ENCODE peak calls at places on chromosomes 3 and 15, in seven cellular contexts. One of them, this sample, is unnamed.

GRCh38 chr3:65811917-65812316 is 226.8 kb downstream of the MAGI1 start:
- DNase-seq in NCI-H69: no peak
- DNase-seq in neural crest cell: no peak
- DNase-seq in activated T-helper 1 cell treated with anti-CD3 and anti-CD28 coated beads, Interleukin-12 subunit alpha, Interleukin-12 subunit beta, Interleukin-2, Interleukin-4 antibody, amounts not matched to agents 30 ng/mL and 10 ng/mL and 1 ng/mL, durations not matched to agents 14 hours and 24 hours and 36 hours: no peak
- DNase-seq in activated T-cell treated with anti-CD3 and anti-CD28 coated beads, Interleukin-2, amount 50 U/mL, for 24 hours: no peak
- DNase-seq in T-helper 9 cell: no peak
- DNase-seq in natural killer cell treated with Interleukin-12 subunit alpha and Interleukin-12 subunit beta and Interleukin-15 and Interleukin-18, amount 100 ng/mL, for 72 hours: no peak
- DNase-seq in this sample: no peak

GRCh38 chr3:60588806-60589205 is 662.4 kb downstream of the FHIT start:
- DNase-seq in NCI-H69: no peak
- DNase-seq in neural crest cell: no peak
- DNase-seq in activated T-helper 1 cell treated with anti-CD3 and anti-CD28 coated beads, Interleukin-12 subunit alpha, Interleukin-12 subunit beta, Interleukin-2, Interleukin-4 antibody, amounts not matched to agents 30 ng/mL and 10 ng/mL and 1 ng/mL, durations not matched to agents 14 hours and 24 hours and 36 hours: no peak
- DNase-seq in activated T-cell treated with anti-CD3 and anti-CD28 coated beads, Interleukin-2, amount 50 U/mL, for 24 hours: no peak
- DNase-seq in T-helper 9 cell: no peak
- DNase-seq in natural killer cell treated with Interleukin-12 subunit alpha and Interleukin-12 subunit beta and Interleukin-15 and Interleukin-18, amount 100 ng/mL, for 72 hours: no peak
- DNase-seq in this sample: no peak

GRCh38 chr15:31328425-31328998 is 1.9 kb downstream of the KLF13 start:
- DNase-seq in NCI-H69: peak; percentile 73
- DNase-seq in neural crest cell: no peak
- DNase-seq in activated T-helper 1 cell treated with anti-CD3 and anti-CD28 coated beads, Interleukin-12 subunit alpha, Interleukin-12 subunit beta, Interleukin-2, Interleukin-4 antibody, amounts not matched to agents 30 ng/mL and 10 ng/mL and 1 ng/mL, durations not matched to agents 14 hours and 24 hours and 36 hours: peak; percentile 62
- DNase-seq in activated T-cell treated with anti-CD3 and anti-CD28 coated beads, Interleukin-2, amount 50 U/mL, for 24 hours: peak; percentile 87
- DNase-seq in T-helper 9 cell: peak; percentile 60
- DNase-seq in natural killer cell treated with Interleukin-12 subunit alpha and Interleukin-12 subunit beta and Interleukin-15 and Interleukin-18, amount 100 ng/mL, for 72 hours: peak; percentile 85
- DNase-seq in this sample: no peak

GRCh38 chr3:197493049-197493448 is 62.7 kb downstream of the BDH1 start:
- DNase-seq in NCI-H69: no peak
- DNase-seq in neural crest cell: no peak
- DNase-seq in activated T-helper 1 cell treated with anti-CD3 and anti-CD28 coated beads, Interleukin-12 subunit alpha, Interleukin-12 subunit beta, Interleukin-2, Interleukin-4 antibody, amounts not matched to agents 30 ng/mL and 10 ng/mL and 1 ng/mL, durations not matched to agents 14 hours and 24 hours and 36 hours: no peak
- DNase-seq in activated T-cell treated with anti-CD3 and anti-CD28 coated beads, Interleukin-2, amount 50 U/mL, for 24 hours: no peak
- DNase-seq in T-helper 9 cell: no peak
- DNase-seq in natural killer cell treated with Interleukin-12 subunit alpha and Interleukin-12 subunit beta and Interleukin-15 and Interleukin-18, amount 100 ng/mL, for 72 hours: no peak
- DNase-seq in this sample: no peak

GRCh38 chr3:197392961-197393360 is 94.5 kb upstream of the DLG1 start:
- DNase-seq in NCI-H69: no peak
- DNase-seq in neural crest cell: no peak
- DNase-seq in activated T-helper 1 cell treated with anti-CD3 and anti-CD28 coated beads, Interleukin-12 subunit alpha, Interleukin-12 subunit beta, Interleukin-2, Interleukin-4 antibody, amounts not matched to agents 30 ng/mL and 10 ng/mL and 1 ng/mL, durations not matched to agents 14 hours and 24 hours and 36 hours: no peak
- DNase-seq in activated T-cell treated with anti-CD3 and anti-CD28 coated beads, Interleukin-2, amount 50 U/mL, for 24 hours: no peak
- DNase-seq in T-helper 9 cell: no peak
- DNase-seq in natural killer cell treated with Interleukin-12 subunit alpha and Interleukin-12 subunit beta and Interleukin-15 and Interleukin-18, amount 100 ng/mL, for 72 hours: no peak
- DNase-seq in this sample: no peak

GRCh38 chr3:150147776-150148175 is 177.1 kb upstream of the PFN2 start:
- DNase-seq in NCI-H69: peak; percentile 41
- DNase-seq in neural crest cell: no peak
- DNase-seq in activated T-helper 1 cell treated with anti-CD3 and anti-CD28 coated beads, Interleukin-12 subunit alpha, Interleukin-12 subunit beta, Interleukin-2, Interleukin-4 antibody, amounts not matched to agents 30 ng/mL and 10 ng/mL and 1 ng/mL, durations not matched to agents 14 hours and 24 hours and 36 hours: no peak
- DNase-seq in activated T-cell treated with anti-CD3 and anti-CD28 coated beads, Interleukin-2, amount 50 U/mL, for 24 hours: no peak
- DNase-seq in T-helper 9 cell: no peak
- DNase-seq in natural killer cell treated with Interleukin-12 subunit alpha and Interleukin-12 subunit beta and Interleukin-15 and Interleukin-18, amount 100 ng/mL, for 72 hours: no peak
- DNase-seq in this sample: no peak

GRCh38 chr3:171825222-171825828 is 15.0 kb upstream of the PLD1 start:
- DNase-seq in NCI-H69: no peak
- DNase-seq in neural crest cell: no peak
- DNase-seq in activated T-helper 1 cell treated with anti-CD3 and anti-CD28 coated beads, Interleukin-12 subunit alpha, Interleukin-12 subunit beta, Interleukin-2, Interleukin-4 antibody, amounts not matched to agents 30 ng/mL and 10 ng/mL and 1 ng/mL, durations not matched to agents 14 hours and 24 hours and 36 hours: no peak
- DNase-seq in activated T-cell treated with anti-CD3 and anti-CD28 coated beads, Interleukin-2, amount 50 U/mL, for 24 hours: no peak
- DNase-seq in T-helper 9 cell: no peak
- DNase-seq in natural killer cell treated with Interleukin-12 subunit alpha and Interleukin-12 subunit beta and Interleukin-15 and Interleukin-18, amount 100 ng/mL, for 72 hours: no peak
- DNase-seq in this sample: no peak

GRCh38 chr3:193869221-193870201 is 266.4 kb upstream of the HES1 start:
- DNase-seq in NCI-H69: no peak
- DNase-seq in neural crest cell: peak; percentile 68
- DNase-seq in activated T-helper 1 cell treated with anti-CD3 and anti-CD28 coated beads, Interleukin-12 subunit alpha, Interleukin-12 subunit beta, Interleukin-2, Interleukin-4 antibody, amounts not matched to agents 30 ng/mL and 10 ng/mL and 1 ng/mL, durations not matched to agents 14 hours and 24 hours and 36 hours: no peak
- DNase-seq in activated T-cell treated with anti-CD3 and anti-CD28 coated beads, Interleukin-2, amount 50 U/mL, for 24 hours: no peak
- DNase-seq in T-helper 9 cell: no peak
- DNase-seq in natural killer cell treated with Interleukin-12 subunit alpha and Interleukin-12 subunit beta and Interleukin-15 and Interleukin-18, amount 100 ng/mL, for 72 hours: no peak
- DNase-seq in this sample: no peak

GRCh38 chr3:172973799-172974198 is 167.2 kb downstream of the SPATA16 start:
- DNase-seq in NCI-H69: peak; percentile 8
- DNase-seq in neural crest cell: no peak
- DNase-seq in activated T-helper 1 cell treated with anti-CD3 and anti-CD28 coated beads, Interleukin-12 subunit alpha, Interleukin-12 subunit beta, Interleukin-2, Interleukin-4 antibody, amounts not matched to agents 30 ng/mL and 10 ng/mL and 1 ng/mL, durations not matched to agents 14 hours and 24 hours and 36 hours: no peak
- DNase-seq in activated T-cell treated with anti-CD3 and anti-CD28 coated beads, Interleukin-2, amount 50 U/mL, for 24 hours: no peak
- DNase-seq in T-helper 9 cell: no peak
- DNase-seq in natural killer cell treated with Interleukin-12 subunit alpha and Interleukin-12 subunit beta and Interleukin-15 and Interleukin-18, amount 100 ng/mL, for 72 hours: no peak
- DNase-seq in this sample: no peak

GRCh38 chr15:94701281-94701985 is 470.1 kb downstream of the MCTP2 start:
- DNase-seq in NCI-H69: no peak
- DNase-seq in neural crest cell: no peak
- DNase-seq in activated T-helper 1 cell treated with anti-CD3 and anti-CD28 coated beads, Interleukin-12 subunit alpha, Interleukin-12 subunit beta, Interleukin-2, Interleukin-4 antibody, amounts not matched to agents 30 ng/mL and 10 ng/mL and 1 ng/mL, durations not matched to agents 14 hours and 24 hours and 36 hours: no peak
- DNase-seq in activated T-cell treated with anti-CD3 and anti-CD28 coated beads, Interleukin-2, amount 50 U/mL, for 24 hours: no peak
- DNase-seq in T-helper 9 cell: no peak
- DNase-seq in natural killer cell treated with Interleukin-12 subunit alpha and Interleukin-12 subunit beta and Interleukin-15 and Interleukin-18, amount 100 ng/mL, for 72 hours: no peak
- DNase-seq in this sample: no peak

GRCh38 chr15:68642491-68642845 is 63.7 kb downstream of the CORO2B start:
- DNase-seq in NCI-H69: peak; percentile 8
- DNase-seq in neural crest cell: no peak
- DNase-seq in activated T-helper 1 cell treated with anti-CD3 and anti-CD28 coated beads, Interleukin-12 subunit alpha, Interleukin-12 subunit beta, Interleukin-2, Interleukin-4 antibody, amounts not matched to agents 30 ng/mL and 10 ng/mL and 1 ng/mL, durations not matched to agents 14 hours and 24 hours and 36 hours: no peak
- DNase-seq in activated T-cell treated with anti-CD3 and anti-CD28 coated beads, Interleukin-2, amount 50 U/mL, for 24 hours: no peak
- DNase-seq in T-helper 9 cell: no peak
- DNase-seq in natural killer cell treated with Interleukin-12 subunit alpha and Interleukin-12 subunit beta and Interleukin-15 and Interleukin-18, amount 100 ng/mL, for 72 hours: no peak
- DNase-seq in this sample: no peak

GRCh38 chr15:84685304-84685703 is 27.3 kb upstream of the NMB start:
- DNase-seq in NCI-H69: peak; percentile 37
- DNase-seq in neural crest cell: no peak
- DNase-seq in activated T-helper 1 cell treated with anti-CD3 and anti-CD28 coated beads, Interleukin-12 subunit alpha, Interleukin-12 subunit beta, Interleukin-2, Interleukin-4 antibody, amounts not matched to agents 30 ng/mL and 10 ng/mL and 1 ng/mL, durations not matched to agents 14 hours and 24 hours and 36 hours: no peak
- DNase-seq in activated T-cell treated with anti-CD3 and anti-CD28 coated beads, Interleukin-2, amount 50 U/mL, for 24 hours: no peak
- DNase-seq in T-helper 9 cell: no peak
- DNase-seq in natural killer cell treated with Interleukin-12 subunit alpha and Interleukin-12 subunit beta and Interleukin-15 and Interleukin-18, amount 100 ng/mL, for 72 hours: no peak
- DNase-seq in this sample: peak; percentile 39

GRCh38 chr3:111691293-111691909 is 96.3 kb upstream of the ZBED2 start:
- DNase-seq in NCI-H69: peak; percentile 65
- DNase-seq in neural crest cell: no peak
- DNase-seq in activated T-helper 1 cell treated with anti-CD3 and anti-CD28 coated beads, Interleukin-12 subunit alpha, Interleukin-12 subunit beta, Interleukin-2, Interleukin-4 antibody, amounts not matched to agents 30 ng/mL and 10 ng/mL and 1 ng/mL, durations not matched to agents 14 hours and 24 hours and 36 hours: no peak
- DNase-seq in activated T-cell treated with anti-CD3 and anti-CD28 coated beads, Interleukin-2, amount 50 U/mL, for 24 hours: no peak
- DNase-seq in T-helper 9 cell: no peak
- DNase-seq in natural killer cell treated with Interleukin-12 subunit alpha and Interleukin-12 subunit beta and Interleukin-15 and Interleukin-18, amount 100 ng/mL, for 72 hours: no peak
- DNase-seq in this sample: peak; percentile 61

GRCh38 chr15:77024273-77025065 is 29.5 kb downstream of the PSTPIP1 start:
- DNase-seq in NCI-H69: peak; percentile 64
- DNase-seq in neural crest cell: peak; percentile 85
- DNase-seq in activated T-helper 1 cell treated with anti-CD3 and anti-CD28 coated beads, Interleukin-12 subunit alpha, Interleukin-12 subunit beta, Interleukin-2, Interleukin-4 antibody, amounts not matched to agents 30 ng/mL and 10 ng/mL and 1 ng/mL, durations not matched to agents 14 hours and 24 hours and 36 hours: peak; percentile 49
- DNase-seq in activated T-cell treated with anti-CD3 and anti-CD28 coated beads, Interleukin-2, amount 50 U/mL, for 24 hours: peak; percentile 84
- DNase-seq in T-helper 9 cell: peak; percentile 66
- DNase-seq in natural killer cell treated with Interleukin-12 subunit alpha and Interleukin-12 subunit beta and Interleukin-15 and Interleukin-18, amount 100 ng/mL, for 72 hours: peak; percentile 75
- DNase-seq in this sample: peak; percentile 63